ENCODE peak calls at places on chromosomes 13 and 19, in four cellular contexts. B is GOT3, P is fibroblast of lung, F is HT-29. W is an unnamed sample.
A peak's percentile ranks its signal among the peaks of the same experiment; 100 is the strongest.

GRCh38 chr13:45325806-45326205 is 15.2 kb downstream of the TPT1 start:
- DNase-seq in B (no peak), P (peak; percentile 91), F (peak; percentile 29), W (no peak)

GRCh38 chr13:30128591-30128990 is 178.8 kb downstream of the KATNAL1 start:
- DNase-seq in B (no peak), P (no peak), F (no peak), W (no peak)

GRCh38 chr13:112970552-112971287 is 1.7 kb downstream of the MCF2L start:
- DNase-seq in B (no peak), P (no peak), F (no peak), W (no peak)

GRCh38 chr13:73235385-73235784 is 176.6 kb downstream of the KLF5 start:
- DNase-seq in B (no peak), P (peak; percentile 76), F (no peak), W (no peak)

GRCh38 chr19:13053761-13054604 is 48.7 kb downstream of the LYL1 start:
- DNase-seq in B (no peak), P (peak; percentile 98), F (peak; percentile 93), W (no peak)

GRCh38 chr19:5903054-5903501 is 512 bp downstream of the NDUFA11 start:
- DNase-seq in B (no peak), P (peak; percentile 59), F (no peak), W (no peak)

GRCh38 chr13:110492299-110493160 is 69.0 kb downstream of the RAB20 start:
- DNase-seq in B (no peak), P (no peak), F (no peak), W (no peak)

GRCh38 chr19:14150770-14151661 is 14.6 kb upstream of the ASF1B start:
- DNase-seq in B (no peak), P (no peak), F (no peak), W (no peak)

GRCh38 chr13:40388617-40389016 is 277.8 kb downstream of the FOXO1 start:
- DNase-seq in B (no peak), P (peak; percentile 58), F (no peak), W (peak; percentile 43)

GRCh38 chr13:32150239-32150638 is 118.7 kb downstream of the FRY start:
- DNase-seq in B (no peak), P (peak; percentile 29), F (no peak), W (no peak)

GRCh38 chr19:36379510-36379819 is 464 bp upstream of the ZFP14 start:
- DNase-seq in B (no peak), P (no peak), F (no peak), W (no peak)

GRCh38 chr19:1847684-1848398 is 442 bp downstream of the REXO1 start:
- DNase-seq in B (no peak), P (peak; percentile 57), F (peak; percentile 41), W (no peak)

GRCh38 chr19:10701955-10702307 is 692 bp downstream of the QTRT1 start:
- DNase-seq in B (no peak), P (no peak), F (no peak), W (no peak)

GRCh38 chr13:112952759-112953541 is 16.1 kb upstream of the MCF2L start:
- DNase-seq in B (no peak), P (no peak), F (no peak), W (no peak)

GRCh38 chr13:37870895-37871550 is 1.5 kb upstream of the TRPC4 start:
- DNase-seq in B (no peak), P (peak; percentile 81), F (no peak), W (no peak)

GRCh38 chr13:111662895-111663294 is 342.5 kb downstream of the TEX29 start:
- DNase-seq in B (no peak), P (no peak), F (no peak), W (no peak)

GRCh38 chr19:10568444-10568825 is 344 bp downstream of the CDKN2D start:
- DNase-seq in B (no peak), P (no peak), F (no peak), W (no peak)

GRCh38 chr13:82147526-82147925 is 1734.7 kb downstream of the SLITRK1 start:
- DNase-seq in B (no peak), P (no peak), F (no peak), W (no peak)

GRCh38 chr13:99033814-99034213 is 56.0 kb upstream of the DOCK9 start:
- DNase-seq in B (no peak), P (no peak), F (peak; percentile 67), W (no peak)

GRCh38 chr13:104281910-104282309 is 1215.7 kb upstream of the SLC10A2 start:
- DNase-seq in B (no peak), P (no peak), F (no peak), W (no peak)

GRCh38 chr13:32894589-32895001 is 121.6 kb upstream of the KL start:
- DNase-seq in B (no peak), P (peak; percentile 87), F (no peak), W (no peak)

GRCh38 chr19:31451686-31452325 is 102.6 kb upstream of the TSHZ3 start:
- DNase-seq in B (no peak), P (peak; percentile 53), F (no peak), W (no peak)

GRCh38 chr13:51502206-51502651 is 49.4 kb upstream of the INTS6 start:
- DNase-seq in B (no peak), P (peak; percentile 58), F (no peak), W (no peak)

GRCh38 chr19:1252818-1253513 is 4.6 kb downstream of the MIDN start:
- DNase-seq in B (peak; percentile 79), P (peak; percentile 98), F (peak; percentile 78), W (peak; percentile 60)

GRCh38 chr19:38304352-38304865 is 358 bp downstream of the C19orf33 start:
- DNase-seq in B (no peak), P (no peak), F (no peak), W (no peak)

GRCh38 chr13:88000787-88001186 is 329.6 kb downstream of the SLITRK5 start:
- DNase-seq in B (no peak), P (no peak), F (no peak), W (no peak)

GRCh38 chr13:60230593-60230992 is 66.9 kb upstream of the DIAPH3 start:
- DNase-seq in B (no peak), P (peak; percentile 83), F (no peak), W (no peak)

GRCh38 chr13:97407540-97407939 is 26.4 kb upstream of the RAP2A start:
- DNase-seq in B (no peak), P (no peak), F (no peak), W (no peak)

GRCh38 chr13:82298110-82298509 is 1584.2 kb downstream of the SLITRK1 start:
- DNase-seq in B (no peak), P (no peak), F (no peak), W (no peak)

GRCh38 chr13:110054041-110054440 is 252.9 kb downstream of the COL4A1 start:
- DNase-seq in B (no peak), P (no peak), F (no peak), W (no peak)

GRCh38 chr13:83798731-83799130 is 83.5 kb downstream of the SLITRK1 start:
- DNase-seq in B (no peak), P (peak; percentile 45), F (no peak), W (no peak)